ENCODE peak calls at places on chromosomes 11 and 22, in nine cellular contexts. O, U, B, Z, P, W, C, F and A are unnamed samples.

GRCh38 chr11:58742981-58743880 is 11.5 kb upstream of the GLYAT start:
- DNase-seq in F (no peak), U (no peak), O (no peak), Z (no peak), B (no peak), P (no peak), W (no peak), C (no peak), A (no peak)

GRCh38 chr22:19775496-19776325 is 15.1 kb downstream of the TBX1 start:
- DNase-seq in W (no peak), P (no peak), O (peak), F (peak), U (no peak), C (no peak), B (no peak), Z (no peak), A (peak)

GRCh38 chr11:80116796-80117195 is 676.0 kb upstream of the TENM4 start:
- DNase-seq in O (no peak), C (no peak), F (no peak), Z (no peak), U (no peak), P (no peak), B (no peak), W (no peak), A (no peak)

GRCh38 chr11:76589477-76589876 is 81.1 kb downstream of the LRRC32 start:
- DNase-seq in P (no peak), B (peak), U (no peak), C (no peak), O (no peak), Z (no peak), F (no peak), W (peak), A (no peak)

GRCh38 chr11:85811624-85812023 is 683 bp upstream of the SYTL2 start:
- DNase-seq in U (no peak), P (no peak), B (no peak), F (no peak), Z (no peak), C (no peak), O (no peak), W (no peak), A (no peak)

GRCh38 chr22:18095101-18095805 is 15.4 kb upstream of the TUBA8 start:
- DNase-seq in P (peak), U (no peak), F (no peak), O (no peak), B (peak), W (no peak), Z (no peak), C (no peak), A (no peak)

GRCh38 chr11:119479685-119480275 is 56.8 kb upstream of the THY1 start:
- DNase-seq in U (no peak), F (no peak), W (peak), O (no peak), C (no peak), B (no peak), P (peak), Z (no peak), A (no peak)

GRCh38 chr11:114034956-114035355 is 24.6 kb upstream of the ZBTB16 start:
- DNase-seq in C (no peak), F (no peak), P (no peak), W (no peak), B (no peak), U (no peak), Z (no peak), O (no peak), A (no peak)

GRCh38 chr11:60934091-60934789 is 10.0 kb downstream of the TMEM132A start:
- DNase-seq in U (no peak), P (no peak), C (no peak), B (no peak), W (no peak), O (no peak), F (no peak), Z (no peak), A (no peak)

GRCh38 chr22:50456026-50456425 is 18.8 kb downstream of the SBF1 start:
- DNase-seq in U (no peak), P (no peak), Z (no peak), B (no peak), F (no peak), W (no peak), C (no peak), O (no peak), A (no peak)

GRCh38 chr22:37416806-37417205 is 10.5 kb downstream of the ELFN2 start:
- DNase-seq in P (peak), Z (no peak), B (no peak), O (no peak), F (no peak), U (peak), W (peak), C (no peak), A (no peak)

GRCh38 chr11:127943152-127943551 is 644.2 kb downstream of the ETS1 start:
- DNase-seq in W (no peak), C (no peak), F (no peak), U (no peak), P (no peak), O (no peak), Z (no peak), B (no peak), A (no peak)